ENCODE peak calls at places on chromosomes 6 and 20, in nine cellular contexts. B is lower lobe of right lung, Q is AG10803, D is psoas muscle, V is A549, Y is AG09319, O is spleen, N is GM13976, K is uterus. E is an unnamed sample.

GRCh38 chr20:35006009-35006408 is 50.3 kb downstream of the MYH7B start:
- DNase-seq in B (peak), Q (no peak), D (peak), V (no peak), Y (no peak), O (peak), N (no peak), K (no peak), E (no peak)

GRCh38 chr6:149683256-149683860 is 34.5 kb downstream of the LATS1 start:
- DNase-seq in B (no peak), Q (peak), D (no peak), V (no peak), Y (no peak), O (no peak), N (no peak), K (no peak), E (no peak)

GRCh38 chr6:107101661-107102413 is 13.5 kb downstream of the BEND3 start:
- DNase-seq in B (no peak), Q (no peak), D (no peak), V (no peak), Y (no peak), O (no peak), N (no peak), K (no peak), E (no peak)

GRCh38 chr6:26331809-26332226 is 33.2 kb upstream of the BTN3A2 start:
- DNase-seq in B (no peak), Q (no peak), D (no peak), V (no peak), Y (no peak), O (no peak), N (no peak), K (no peak), E (peak)

GRCh38 chr6:42727084-42727601 is 4.7 kb upstream of the PRPH2 start:
- DNase-seq in B (peak), Q (no peak), D (peak), V (no peak), Y (no peak), O (peak), N (no peak), K (peak), E (peak)

GRCh38 chr6:95364016-95364604 is 213.2 kb upstream of the MANEA start:
- DNase-seq in B (no peak), Q (peak), D (no peak), V (peak), Y (no peak), O (no peak), N (peak), K (no peak), E (no peak)

GRCh38 chr20:20463933-20464374 is 96.0 kb downstream of the INSM1 start:
- DNase-seq in B (no peak), Q (no peak), D (no peak), V (no peak), Y (no peak), O (no peak), N (no peak), K (no peak), E (no peak)

GRCh38 chr6:87473419-87473903 is 687 bp downstream of the SLC35A1 start:
- DNase-seq in B (peak), Q (peak), D (no peak), V (peak), Y (peak), O (no peak), N (peak), K (no peak), E (peak)

GRCh38 chr6:90347411-90347841 is 50.8 kb upstream of the BACH2 start:
- DNase-seq in B (no peak), Q (no peak), D (no peak), V (no peak), Y (no peak), O (no peak), N (no peak), K (no peak), E (peak)

GRCh38 chr6:11217360-11218076 is 14.9 kb downstream of the NEDD9 start:
- DNase-seq in B (no peak), Q (no peak), D (no peak), V (no peak), Y (no peak), O (no peak), N (no peak), K (no peak), E (no peak)

GRCh38 chr20:19738936-19739335 is 19.1 kb upstream of the RIN2 start:
- DNase-seq in B (no peak), Q (no peak), D (no peak), V (no peak), Y (no peak), O (no peak), N (no peak), K (no peak), E (no peak)

GRCh38 chr6:100633096-100633766 is 168.5 kb upstream of the SIM1 start:
- DNase-seq in B (no peak), Q (peak), D (no peak), V (peak), Y (peak), O (no peak), N (no peak), K (no peak), E (no peak)

GRCh38 chr6:157961116-157961515 is 20.5 kb upstream of the SYNJ2 start:
- DNase-seq in B (no peak), Q (no peak), D (no peak), V (no peak), Y (no peak), O (no peak), N (no peak), K (no peak), E (no peak)

GRCh38 chr20:59382907-59383306 is 82.5 kb downstream of the EDN3 start:
- DNase-seq in B (no peak), Q (no peak), D (no peak), V (no peak), Y (no peak), O (no peak), N (no peak), K (no peak), E (no peak)

GRCh38 chr6:2396856-2397640 is 151.6 kb upstream of the GMDS start:
- DNase-seq in B (no peak), Q (peak), D (peak), V (no peak), Y (peak), O (no peak), N (no peak), K (no peak), E (no peak)

GRCh38 chr6:142462260-142462659 is 160.5 kb downstream of the ADGRG6 start:
- DNase-seq in B (no peak), Q (no peak), D (no peak), V (no peak), Y (no peak), O (no peak), N (no peak), K (no peak), E (no peak)

GRCh38 chr6:91653954-91654843 is 1067.3 kb upstream of the MAP3K7 start:
- DNase-seq in B (no peak), Q (no peak), D (no peak), V (no peak), Y (no peak), O (no peak), N (no peak), K (no peak), E (no peak)

GRCh38 chr6:155765275-155766194 is 309.9 kb upstream of the NOX3 start:
- DNase-seq in B (no peak), Q (peak), D (no peak), V (no peak), Y (no peak), O (no peak), N (no peak), K (no peak), E (no peak)

GRCh38 chr6:38443750-38444149 is 196.0 kb downstream of the BTBD9 start:
- DNase-seq in B (no peak), Q (no peak), D (no peak), V (no peak), Y (no peak), O (no peak), N (no peak), K (no peak), E (no peak)

GRCh38 chr6:163392533-163392932 is 22.0 kb upstream of the QKI start:
- DNase-seq in B (peak), Q (peak), D (no peak), V (no peak), Y (no peak), O (no peak), N (no peak), K (no peak), E (no peak)

GRCh38 chr6:116253188-116253504 is 729 bp downstream of the TSPYL4 start:
- DNase-seq in B (no peak), Q (no peak), D (no peak), V (no peak), Y (no peak), O (no peak), N (no peak), K (no peak), E (no peak)

GRCh38 chr6:4723383-4723782 is 52.8 kb upstream of the CDYL start:
- DNase-seq in B (no peak), Q (no peak), D (no peak), V (no peak), Y (no peak), O (no peak), N (no peak), K (no peak), E (no peak)

GRCh38 chr6:125748534-125749111 is 809 bp upstream of the HEY2 start:
- DNase-seq in B (no peak), Q (peak), D (no peak), V (no peak), Y (no peak), O (peak), N (no peak), K (no peak), E (peak)

DNA sequence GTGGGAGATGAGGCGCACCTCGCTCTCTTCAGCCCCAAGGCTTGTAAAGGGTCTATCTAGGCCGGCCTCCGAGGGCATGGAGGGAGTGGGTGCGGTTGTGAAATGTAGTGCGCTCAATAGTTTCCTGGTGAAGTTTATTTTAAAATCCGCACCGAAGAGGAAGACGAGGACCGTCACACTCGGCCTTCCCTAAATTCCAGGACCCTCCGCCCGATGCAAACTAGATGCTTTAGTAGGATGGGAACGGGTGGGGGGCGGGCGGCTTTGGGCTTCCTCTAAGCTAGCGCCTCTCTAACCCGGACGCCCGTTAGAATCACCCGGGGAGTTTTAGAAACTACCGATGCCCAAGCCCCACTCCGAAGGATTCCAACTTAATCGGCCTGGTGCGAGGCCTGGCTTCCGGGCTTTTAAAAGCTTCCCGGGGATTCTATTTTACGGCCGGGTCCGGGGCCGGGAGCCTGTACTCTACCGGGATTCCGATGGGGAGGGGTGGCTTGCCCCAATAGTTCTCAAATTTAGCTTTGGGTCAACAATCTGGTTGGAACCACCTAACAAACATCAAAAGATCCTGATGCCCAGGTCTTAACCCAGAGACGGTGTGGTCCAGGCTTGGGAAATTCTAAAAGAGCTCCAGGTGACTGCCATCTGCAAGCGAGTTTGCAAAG is 548 bp upstream of the BCAS4 start:
- DNase-seq in B (peak), Q (no peak), D (no peak), V (no peak), Y (no peak), O (peak), N (no peak), K (no peak), E (peak)
- TF ChIP-seq CTCF in B (no peak), Q (no peak), D (no peak), V (no peak), Y (no peak), O (no peak), N (no peak), K (no peak), E (no peak)

DNA sequence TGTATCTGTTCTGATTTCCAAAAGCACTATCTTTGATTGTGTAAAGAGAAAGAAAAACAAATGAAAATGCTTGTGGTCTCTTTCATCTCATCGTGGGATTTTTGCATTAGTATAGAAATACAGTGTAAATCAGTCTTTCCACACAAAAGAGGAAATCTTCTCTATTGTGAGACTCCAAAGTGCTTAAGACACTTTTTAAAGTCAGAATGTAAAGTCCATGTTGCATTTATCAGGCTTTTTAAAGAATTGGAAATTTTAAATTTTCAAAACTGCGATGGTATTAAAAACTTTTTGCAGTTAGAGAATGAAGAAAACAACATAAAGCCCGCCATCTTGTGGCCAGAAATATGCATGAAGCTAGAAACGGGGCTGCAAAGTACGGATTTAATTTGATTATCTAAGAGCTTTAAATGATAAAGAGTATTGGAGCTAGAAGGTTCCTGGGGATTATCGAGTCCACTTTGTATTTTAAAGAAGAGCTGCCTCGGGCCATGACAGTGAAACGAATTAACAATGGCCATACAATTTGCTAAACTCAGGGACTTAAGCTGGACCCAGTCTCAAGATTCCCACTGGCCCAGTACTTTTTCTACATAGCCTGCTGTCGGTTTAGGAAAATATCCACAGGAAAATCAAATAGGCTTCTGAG is 339.6 kb downstream of the ARHGAP18 start:
- DNase-seq in B (no peak), Q (peak), D (no peak), V (peak), Y (no peak), O (no peak), N (peak), K (peak), E (peak)
- TF ChIP-seq CTCF in B (peak), Q (peak), D (peak), V (peak), Y (peak), O (peak), N (peak), K (peak), E (peak)

DNA sequence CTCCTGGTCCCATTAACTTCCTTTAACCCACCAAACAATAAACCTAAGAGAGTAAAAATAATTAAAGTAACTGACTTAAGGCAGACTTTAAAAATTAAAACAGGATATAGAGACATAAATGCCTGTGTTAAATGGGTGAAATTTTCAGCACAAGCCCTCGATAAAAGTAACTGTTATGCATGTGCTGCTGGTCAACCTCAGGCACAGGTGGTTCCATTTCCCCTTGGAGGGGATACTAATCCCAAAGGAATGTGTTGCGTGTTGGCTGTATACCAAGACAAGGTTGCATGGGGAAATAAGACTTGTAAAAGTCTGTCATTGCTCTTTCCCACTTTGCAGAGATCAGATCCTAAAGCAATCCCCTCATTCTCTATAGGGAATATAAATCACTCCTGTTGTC is 25.8 kb downstream of the HLA-A start:
- DNase-seq in B (no peak), Q (peak), D (no peak), V (no peak), Y (no peak), O (no peak), N (no peak), K (no peak), E (no peak)
- TF ChIP-seq CTCF in B (no peak), Q (no peak), D (no peak), V (no peak), Y (no peak), O (no peak), N (no peak), K (no peak), E (no peak)

GRCh38 chr6:170210026-170210390 is 80.9 kb downstream of the DLL1 start:
- DNase-seq in B (no peak), Q (no peak), D (no peak), V (no peak), Y (no peak), O (peak), N (no peak), K (no peak), E (peak)
- TF ChIP-seq CTCF in B (no peak), Q (no peak), D (no peak), V (no peak), Y (no peak), O (no peak), N (no peak), K (no peak), E (no peak)

DNA sequence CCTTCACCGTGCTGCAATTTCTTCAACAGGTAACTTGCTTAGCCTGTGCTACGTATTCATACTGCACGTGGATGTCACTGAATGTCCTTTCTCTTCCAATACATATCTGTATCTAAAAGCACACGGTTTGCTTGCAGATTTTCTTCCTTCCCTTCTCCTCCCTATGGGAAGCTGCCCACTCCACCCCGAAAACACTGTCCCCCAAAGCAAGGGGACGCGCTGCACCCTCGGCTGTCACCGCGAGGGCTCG is 708 bp downstream of the TMX4 start:
- DNase-seq in B (no peak), Q (peak), D (no peak), V (peak), Y (no peak), O (no peak), N (no peak), K (no peak), E (no peak)
- TF ChIP-seq CTCF in B (no peak), Q (no peak), D (no peak), V (no peak), Y (no peak), O (peak), N (no peak), K (no peak), E (peak)

GRCh38 chr20:15763344-15763743 is 809.9 kb downstream of the KIF16B start:
- DNase-seq in B (no peak), Q (no peak), D (no peak), V (no peak), Y (no peak), O (no peak), N (no peak), K (no peak), E (no peak)
- TF ChIP-seq CTCF in B (no peak), Q (no peak), D (no peak), V (no peak), Y (no peak), O (no peak), N (no peak), K (no peak), E (no peak)

DNA sequence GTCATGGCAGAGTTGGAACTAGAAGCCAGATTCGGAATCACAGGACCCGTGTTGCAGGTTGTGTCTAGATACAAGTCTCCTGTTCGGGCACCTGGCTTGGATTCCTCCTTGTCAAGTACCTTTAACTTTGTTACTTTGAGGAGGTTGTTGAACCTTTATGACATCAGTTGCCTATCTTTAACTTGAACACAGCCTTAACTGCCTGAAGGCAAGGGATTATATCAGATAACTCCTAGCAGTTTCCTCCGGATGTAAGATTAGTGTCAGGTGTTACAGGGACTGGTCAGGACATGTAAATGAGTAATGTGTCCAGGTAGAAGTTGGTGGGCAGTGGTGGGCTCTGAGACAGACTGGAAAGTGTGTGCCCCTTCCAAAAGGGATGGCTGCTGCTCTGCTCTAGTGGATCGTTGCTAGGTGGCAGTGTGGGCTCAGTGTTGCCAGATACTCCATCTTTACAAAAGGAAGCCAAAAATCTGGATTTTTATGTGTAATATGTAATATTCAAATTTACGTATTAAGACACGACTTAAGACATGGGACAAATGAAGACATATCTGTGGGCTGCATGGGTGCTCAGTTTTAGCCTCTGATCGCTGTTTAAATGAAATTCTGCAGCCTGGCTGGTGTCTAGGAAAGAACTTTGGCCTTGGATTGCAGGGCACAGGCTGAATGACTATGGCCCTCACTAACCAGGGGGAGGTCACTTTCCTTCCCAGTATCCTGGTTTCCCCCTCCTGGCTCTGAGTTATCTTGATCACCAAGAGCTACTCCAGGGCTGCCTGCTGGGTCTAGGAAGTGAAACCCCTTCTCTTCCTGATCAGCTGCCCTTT is 27.1 kb downstream of the CHMP4B start:
- DNase-seq in B (no peak), Q (no peak), D (no peak), V (no peak), Y (no peak), O (no peak), N (no peak), K (no peak), E (no peak)
- TF ChIP-seq CTCF in B (no peak), Q (no peak), D (no peak), V (peak), Y (no peak), O (no peak), N (no peak), K (no peak), E (no peak)

GRCh38 chr6:83592770-83593394 is 80.5 kb downstream of the PRSS35 start:
- DNase-seq in B (no peak), Q (peak), D (no peak), V (peak), Y (no peak), O (no peak), N (peak), K (no peak), E (no peak)
- TF ChIP-seq CTCF in B (peak), Q (peak), D (peak), V (peak), Y (peak), O (no peak), N (peak), K (no peak), E (peak)

GRCh38 chr20:10412591-10413408 is 21.2 kb downstream of the MKKS start:
- DNase-seq in B (no peak), Q (no peak), D (no peak), V (peak), Y (no peak), O (no peak), N (no peak), K (no peak), E (no peak)
- TF ChIP-seq CTCF in B (no peak), Q (peak), D (no peak), V (peak), Y (peak), O (no peak), N (no peak), K (no peak), E (peak)

GRCh38 chr20:44222969-44223368 is 12.4 kb upstream of the OSER1 start:
- DNase-seq in B (no peak), Q (no peak), D (no peak), V (no peak), Y (no peak), O (no peak), N (no peak), K (no peak), E (peak)
- TF ChIP-seq CTCF in B (no peak), Q (no peak), D (no peak), V (no peak), Y (no peak), O (no peak), N (no peak), K (no peak), E (no peak)

E was measured in activated CD8-positive, alpha-beta T cell treated with anti-CD3 and anti-CD28 coated beads for 36 hours.